ENCODE peak calls at places on chromosomes 11 and 22, in six cellular contexts. Q, V, M, F, G and A are unnamed samples.
A peak's percentile ranks its signal among the peaks of the same experiment; 100 is the strongest.

GRCh38 chr11:23897453-23898289 is 599.2 kb upstream of the LUZP2 start:
- DNase-seq in Q (no peak), V (peak; percentile 92), M (peak; percentile 82), F (peak; percentile 94), G (no peak), A (no peak)

GRCh38 chr22:38844661-38845367 is 986 bp upstream of the NPTXR start:
- DNase-seq in Q (no peak), V (peak; percentile 5), M (no peak), F (no peak), G (no peak), A (no peak)

GRCh38 chr11:3340025-3340424 is 38.9 kb downstream of the ZNF195 start:
- DNase-seq in Q (no peak), V (peak; percentile 57), M (peak; percentile 95), F (peak; percentile 85), G (no peak), A (no peak)

GRCh38 chr22:41664951-41665350 is 23.7 kb downstream of the SNU13 start:
- DNase-seq in Q (no peak), V (no peak), M (no peak), F (no peak), G (no peak), A (no peak)

GRCh38 chr11:72848846-72849466 is 34.7 kb downstream of the ATG16L2 start:
- DNase-seq in Q (no peak), V (peak; percentile 59), M (peak; percentile 58), F (peak; percentile 60), G (no peak), A (peak; percentile 46)

GRCh38 chr11:64095949-64096348 is 60.2 kb downstream of the FLRT1 start:
- DNase-seq in Q (no peak), V (no peak), M (no peak), F (no peak), G (no peak), A (no peak)

GRCh38 chr22:45007946-45008852 is 1.6 kb downstream of the PHF21B start:
- DNase-seq in Q (peak; percentile 69), V (peak; percentile 28), M (no peak), F (no peak), G (no peak), A (peak; percentile 60)

GRCh38 chr11:26849009-26849408 is 127.1 kb upstream of the SLC5A12 start:
- DNase-seq in Q (no peak), V (no peak), M (no peak), F (no peak), G (no peak), A (no peak)

GRCh38 chr11:73999581-74000306 is 9.1 kb downstream of the UCP3 start:
- DNase-seq in Q (no peak), V (no peak), M (no peak), F (no peak), G (no peak), A (no peak)

GRCh38 chr22:26949193-26949592 is 291.8 kb downstream of the MIAT start:
- DNase-seq in Q (no peak), V (peak; percentile 34), M (peak; percentile 2), F (peak; percentile 19), G (no peak), A (no peak)

GRCh38 chr11:68798221-68798813 is 43.4 kb downstream of the CPT1A start:
- DNase-seq in Q (peak; percentile 62), V (peak; percentile 22), M (peak; percentile 51), F (no peak), G (peak; percentile 23), A (peak; percentile 77)

GRCh38 chr11:78656984-78657383 is 82.3 kb upstream of the NARS2 start:
- DNase-seq in Q (no peak), V (no peak), M (no peak), F (no peak), G (no peak), A (no peak)

GRCh38 chr11:129694538-129694937 is 121.1 kb upstream of the TMEM45B start:
- DNase-seq in Q (no peak), V (no peak), M (peak; percentile 33), F (no peak), G (no peak), A (no peak)

GRCh38 chr22:29727248-29727551 is 7.4 kb downstream of the CABP7 start:
- DNase-seq in Q (no peak), V (peak; percentile 42), M (peak; percentile 8), F (peak; percentile 32), G (no peak), A (peak; percentile 79)

GRCh38 chr11:11022126-11022730 is 164.4 kb upstream of the ZBED5 start:
- DNase-seq in Q (no peak), V (no peak), M (peak; percentile 58), F (peak; percentile 24), G (no peak), A (no peak)

GRCh38 chr11:95065336-95065735 is 1.4 kb upstream of the SRSF8 start:
- DNase-seq in Q (no peak), V (no peak), M (no peak), F (no peak), G (no peak), A (no peak)

DNA sequence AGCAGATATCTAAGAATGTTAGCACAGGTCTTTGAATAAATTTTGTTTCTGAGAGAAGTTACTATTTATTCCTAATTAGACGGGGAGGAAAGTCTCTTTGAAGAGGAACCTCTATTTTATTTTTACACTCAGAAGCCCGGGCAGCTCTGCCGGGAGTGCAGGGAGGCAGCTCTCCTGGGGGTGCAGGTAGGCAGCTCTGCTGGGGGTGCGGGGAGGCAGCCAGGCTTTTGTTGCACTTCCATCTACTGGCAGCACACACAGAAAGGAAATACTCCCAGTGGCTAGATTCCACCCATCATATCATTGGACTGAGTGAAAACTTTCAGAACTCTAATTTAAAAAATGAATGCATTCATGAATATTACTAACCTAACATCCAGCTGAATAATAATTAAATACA is 24.6 kb downstream of the OR10A6 start:
- DNase-seq in Q (no peak), V (no peak), M (no peak), F (no peak), G (no peak), A (no peak)
- H3K4ac ChIP-seq in Q (no peak overlapping the region), V (no peak overlapping the region), M (peak overlapping the region; percentile 96), F (peak overlapping the region; percentile 71), G (no peak overlapping the region), A (no peak overlapping the region)

GRCh38 chr22:48844096-48844675 is 983.5 kb downstream of the BRD1 start:
- DNase-seq in Q (no peak), V (no peak), M (no peak), F (no peak), G (no peak), A (no peak)
- H3K9me3 ChIP-seq in Q (no peaks in the 10 kb centered on the region), V (no peaks in the 10 kb centered on the region), M (no peaks in the 10 kb centered on the region), F (peaks cover 59% of the 10 kb centered on the region), G (no peaks in the 10 kb centered on the region), A (no peaks in the 10 kb centered on the region)

GRCh38 chr11:30510750-30511149 is 75.4 kb downstream of the MPPED2 start:
- DNase-seq in Q (no peak), V (no peak), M (no peak), F (no peak), G (no peak), A (no peak)

GRCh38 chr11:30511408-30511807 is 74.7 kb downstream of the MPPED2 start:
- DNase-seq in Q (no peak), V (no peak), M (no peak), F (no peak), G (no peak), A (no peak)

GRCh38 chr11:30508594-30508993 is 77.6 kb downstream of the MPPED2 start:
- DNase-seq in Q (no peak), V (no peak), M (no peak), F (no peak), G (no peak), A (no peak)

GRCh38 chr11:30513087-30513486 is 73.1 kb downstream of the MPPED2 start:
- DNase-seq in Q (no peak), V (no peak), M (no peak), F (no peak), G (no peak), A (no peak)
- H2BK120ac ChIP-seq in Q (no peak overlapping the region), V (no peak overlapping the region), M (no peak overlapping the region), F (no peak overlapping the region), G (no peak overlapping the region), A (no peak overlapping the region)

GRCh38 chr11:8812438-8812837 is 98.6 kb upstream of the AKIP1 start:
- DNase-seq in Q (no peak), V (peak; percentile 57), M (peak; percentile 32), F (no peak), G (no peak), A (no peak)

GRCh38 chr11:8809185-8809584 is 101.8 kb upstream of the AKIP1 start:
- DNase-seq in Q (no peak), V (no peak), M (no peak), F (no peak), G (no peak), A (no peak)

GRCh38 chr11:8811571-8811970 is 99.4 kb upstream of the AKIP1 start:
- DNase-seq in Q (no peak), V (no peak), M (no peak), F (peak; percentile 72), G (no peak), A (no peak)

GRCh38 chr11:8809605-8810272 is 101.2 kb upstream of the AKIP1 start:
- DNase-seq in Q (no peak), V (peak; percentile 55), M (no peak), F (no peak), G (no peak), A (no peak)

DNA sequence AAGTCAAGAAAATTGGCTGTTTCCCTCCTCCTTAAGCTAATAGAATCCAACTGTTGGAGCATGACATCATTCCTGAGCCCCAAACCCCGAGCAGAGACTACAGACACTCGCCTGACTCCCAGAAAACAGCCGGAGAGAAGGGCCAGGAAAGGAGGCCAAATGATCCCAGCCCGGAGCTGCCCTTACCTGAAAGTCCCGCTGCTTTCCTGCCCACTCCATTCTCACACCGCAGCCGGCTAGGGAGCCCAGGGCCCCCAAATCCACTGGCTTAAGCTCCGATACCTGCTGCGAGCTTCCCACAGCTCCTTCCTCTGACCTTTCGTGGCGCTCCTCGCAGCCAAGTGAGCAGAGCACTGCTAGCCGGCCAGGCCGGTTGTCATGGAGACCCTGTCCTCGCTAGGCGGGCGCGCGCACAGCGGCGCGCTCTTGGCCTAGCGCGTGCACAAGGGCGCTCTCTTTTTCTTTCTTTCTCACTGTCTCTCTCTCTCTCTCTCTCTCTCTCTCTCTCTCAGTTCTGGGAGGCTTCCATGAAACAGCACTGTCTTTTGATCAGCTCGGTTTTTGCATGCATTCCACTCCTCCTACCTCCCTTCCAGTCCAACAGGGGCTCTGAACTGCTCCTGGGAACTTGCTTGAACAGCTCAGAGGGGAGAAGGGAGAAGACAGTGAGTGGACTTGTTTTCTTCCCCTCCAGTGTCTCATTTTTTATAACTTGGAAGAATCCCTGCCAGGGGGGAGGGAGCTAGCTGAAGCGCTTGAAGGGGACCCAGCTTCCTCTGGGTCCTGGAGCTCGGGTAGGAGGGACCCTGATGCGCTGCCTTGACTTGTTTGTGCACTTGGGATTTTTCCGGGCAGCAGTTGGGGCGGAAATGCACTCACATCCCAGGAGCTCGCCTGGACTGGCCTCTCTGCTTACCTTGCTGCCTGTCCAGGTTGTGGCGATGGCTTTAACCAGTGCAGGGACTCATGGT is 100.4 kb upstream of the AKIP1 start:
- DNase-seq in Q (peak; percentile 82), V (peak; percentile 87), M (no peak), F (peak; percentile 81), G (no peak), A (peak; percentile 82)
- H3K4ac ChIP-seq in Q (no peak overlapping the region), V (peak overlapping the region; percentile 85), M (peak overlapping the region; percentile 44), F (peak overlapping the region; percentile 94), G (no peak overlapping the region), A (no peak overlapping the region)

DNA sequence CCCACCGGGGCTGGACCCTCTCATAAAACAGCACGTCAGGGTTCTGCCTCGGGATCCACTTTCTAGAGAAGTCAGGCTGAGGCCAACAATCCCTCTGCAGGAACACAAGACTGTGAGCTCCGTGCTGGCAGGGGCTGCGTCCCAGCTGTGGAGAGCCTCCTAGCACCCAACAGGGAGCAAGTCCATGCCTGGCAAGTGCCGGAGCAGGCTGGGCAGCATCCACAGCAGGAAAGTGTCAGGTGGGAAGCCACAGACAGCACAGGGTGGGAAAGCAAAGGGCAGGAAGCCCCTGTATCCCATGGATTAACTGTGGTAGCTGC is 682.3 kb downstream of the TBC1D22A start:
- DNase-seq in Q (no peak), V (no peak), M (no peak), F (no peak), G (no peak), A (no peak)
- H3K9me3 ChIP-seq in Q (no peaks in the 10 kb centered on the region), V (peaks cover 12% of the 10 kb centered on the region), M (peaks cover 77% of the 10 kb centered on the region), F (peaks cover 60% of the 10 kb centered on the region), G (peaks cover 99% of the 10 kb centered on the region), A (peaks cover 96% of the 10 kb centered on the region)

GRCh38 chr11:128549256-128549944 is 38.0 kb downstream of the ETS1 start:
- DNase-seq in Q (no peak), V (peak; percentile 76), M (no peak), F (no peak), G (no peak), A (no peak)
- H2BK120ac ChIP-seq in Q (no peak overlapping the region), V (peak overlapping the region; percentile 88), M (peak overlapping the region; percentile 57), F (no peak overlapping the region), G (no peak overlapping the region), A (no peak overlapping the region)